ENCODE peak calls at places on chromosome 16, in eight cellular contexts. E is left lung, T is AG10803, K is transverse colon, C is H9, S is AG04450, X is esophagus squamous epithelium, Z is endothelial cell. I is an unnamed sample.

GRCh38 chr16:1363501-1364041 is 11.8 kb downstream of the GNPTG start:
- DNase-seq in E (no peak), T (peak; percentile 21), K (peak; percentile 65), C (peak; percentile 81), S (no peak), X (no peak), Z (peak; percentile 77), I (no peak)

GRCh38 chr16:25097304-25097988 is 14.1 kb upstream of the LCMT1 start:
- DNase-seq in E (no peak), T (peak; percentile 53), K (no peak), C (no peak), S (peak; percentile 41), X (no peak), Z (no peak), I (no peak)

GRCh38 chr16:682493-683395 is 1.4 kb downstream of the JMJD8 start:
- DNase-seq in E (no peak), T (no peak), K (no peak), C (no peak), S (no peak), X (no peak), Z (no peak), I (no peak)

GRCh38 chr16:29816694-29817441 is 916 bp downstream of the PAGR1 start:
- DNase-seq in E (peak; percentile 75), T (peak; percentile 60), K (peak; percentile 73), C (peak; percentile 67), S (no peak), X (no peak), Z (peak; percentile 48), I (no peak)

GRCh38 chr16:75486666-75487313 is 8.5 kb downstream of the CHST6 start:
- DNase-seq in E (no peak), T (no peak), K (no peak), C (no peak), S (no peak), X (no peak), Z (no peak), I (no peak)

GRCh38 chr16:56310685-56311084 is 114.7 kb downstream of the AMFR start:
- DNase-seq in E (no peak), T (no peak), K (no peak), C (no peak), S (no peak), X (no peak), Z (no peak), I (no peak)

GRCh38 chr16:6684076-6684673 is 648.5 kb upstream of the RBFOX1 start:
- DNase-seq in E (no peak), T (no peak), K (peak; percentile 11), C (no peak), S (no peak), X (no peak), Z (peak; percentile 23), I (no peak)

GRCh38 chr16:10385725-10386516 is at the start of gene ATF7IP2:
- DNase-seq in E (peak; percentile 92), T (peak; percentile 71), K (peak; percentile 86), C (peak; percentile 98), S (peak; percentile 59), X (peak; percentile 45), Z (peak; percentile 85), I (peak; percentile 79)

GRCh38 chr16:69773255-69773947 is 11.3 kb downstream of the WWP2 start:
- DNase-seq in E (no peak), T (no peak), K (no peak), C (no peak), S (no peak), X (no peak), Z (no peak), I (no peak)

GRCh38 chr16:10601444-10602401 is 21.3 kb upstream of the EMP2 start:
- DNase-seq in E (peak; percentile 79), T (peak; percentile 31), K (peak; percentile 64), C (no peak), S (no peak), X (no peak), Z (no peak), I (no peak)

GRCh38 chr16:19348578-19349315 is 63.2 kb downstream of the CLEC19A start:
- DNase-seq in E (no peak), T (no peak), K (no peak), C (peak; percentile 77), S (no peak), X (no peak), Z (no peak), I (peak; percentile 89)

GRCh38 chr16:66429290-66429962 is 2.3 kb downstream of the BEAN1 start:
- DNase-seq in E (no peak), T (no peak), K (no peak), C (no peak), S (no peak), X (no peak), Z (no peak), I (no peak)

GRCh38 chr16:87964049-87964448 is 12.8 kb downstream of the BANP start:
- DNase-seq in E (no peak), T (peak; percentile 37), K (no peak), C (no peak), S (no peak), X (no peak), Z (no peak), I (no peak)

GRCh38 chr16:88809676-88810165 is 2.0 kb downstream of the APRT start:
- DNase-seq in E (no peak), T (no peak), K (no peak), C (peak; percentile 39), S (no peak), X (no peak), Z (no peak), I (no peak)

GRCh38 chr16:47029724-47030123 is 56.2 kb upstream of the DNAJA2 start:
- DNase-seq in E (no peak), T (no peak), K (no peak), C (no peak), S (no peak), X (no peak), Z (no peak), I (no peak)

GRCh38 chr16:23745263-23745662 is 9.6 kb upstream of the CHP2 start:
- DNase-seq in E (no peak), T (no peak), K (no peak), C (no peak), S (no peak), X (no peak), Z (no peak), I (no peak)

GRCh38 chr16:10751291-10751697 is 7.7 kb downstream of the NUBP1 start:
- DNase-seq in E (no peak), T (no peak), K (no peak), C (no peak), S (no peak), X (no peak), Z (no peak), I (no peak)

GRCh38 chr16:48052731-48053130 is 103.1 kb downstream of the ABCC12 start:
- DNase-seq in E (no peak), T (no peak), K (no peak), C (no peak), S (no peak), X (no peak), Z (no peak), I (no peak)
- TF ChIP-seq CTCF in E (no peak), T (no peak), K (no peak), C (no peak), S (no peak), X (no peak), Z (no peak), I (no peak)

GRCh38 chr16:86834451-86835035 is 256.2 kb downstream of the FOXL1 start:
- DNase-seq in E (no peak), T (peak; percentile 35), K (no peak), C (peak; percentile 82), S (peak; percentile 71), X (no peak), Z (peak; percentile 30), I (no peak)
- TF ChIP-seq CTCF in E (no peak), T (peak; percentile 38), K (no peak), C (peak; percentile 65), S (peak; percentile 43), X (no peak), Z (no peak), I (peak; percentile 44)

DNA sequence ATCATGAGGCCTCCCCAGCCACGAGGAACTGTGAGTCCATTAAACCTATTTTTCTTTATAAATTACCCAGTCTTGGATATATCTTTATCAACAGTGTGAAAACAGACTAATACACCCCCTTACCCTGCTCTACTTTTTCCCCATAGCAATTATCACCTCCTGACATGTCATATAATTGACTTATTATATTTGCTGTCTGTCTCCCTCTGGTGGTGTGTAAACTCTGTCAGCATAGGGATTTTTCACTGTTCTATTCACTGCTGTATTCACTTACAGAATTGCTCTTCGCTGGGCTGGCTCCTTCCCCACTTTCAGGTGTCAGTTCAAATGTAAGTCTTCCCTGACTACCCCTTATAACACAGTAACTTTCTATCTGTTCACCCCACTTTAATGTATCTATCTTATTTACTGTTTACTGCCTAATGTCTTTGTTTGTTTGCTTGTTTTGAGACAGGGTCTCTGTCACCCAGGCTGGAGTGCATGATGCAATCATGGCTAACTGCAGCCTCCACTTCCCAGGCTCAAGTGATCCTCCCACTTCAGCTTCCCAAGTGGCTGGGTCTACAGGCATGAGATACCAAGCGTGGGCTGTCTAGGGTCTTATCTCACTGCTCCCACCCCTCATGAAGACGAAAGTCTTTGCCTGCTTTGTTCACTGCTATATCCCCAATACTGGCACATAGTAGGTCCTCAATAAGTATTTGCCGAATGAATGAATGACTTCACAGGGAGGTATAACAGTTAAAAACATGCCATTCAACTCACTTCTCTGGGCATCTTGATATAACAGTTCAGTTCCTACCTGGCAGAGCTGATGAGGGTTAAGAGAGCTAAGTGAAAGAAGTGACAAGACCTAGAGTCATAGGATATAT is 52.4 kb upstream of the CDH3 start:
- DNase-seq in E (no peak), T (no peak), K (no peak), C (no peak), S (no peak), X (no peak), Z (no peak), I (no peak)
- TF ChIP-seq CTCF in E (peak; percentile 11), T (no peak), K (peak; percentile 15), C (peak; percentile 54), S (no peak), X (peak; percentile 35), Z (no peak), I (peak; percentile 50)

DNA sequence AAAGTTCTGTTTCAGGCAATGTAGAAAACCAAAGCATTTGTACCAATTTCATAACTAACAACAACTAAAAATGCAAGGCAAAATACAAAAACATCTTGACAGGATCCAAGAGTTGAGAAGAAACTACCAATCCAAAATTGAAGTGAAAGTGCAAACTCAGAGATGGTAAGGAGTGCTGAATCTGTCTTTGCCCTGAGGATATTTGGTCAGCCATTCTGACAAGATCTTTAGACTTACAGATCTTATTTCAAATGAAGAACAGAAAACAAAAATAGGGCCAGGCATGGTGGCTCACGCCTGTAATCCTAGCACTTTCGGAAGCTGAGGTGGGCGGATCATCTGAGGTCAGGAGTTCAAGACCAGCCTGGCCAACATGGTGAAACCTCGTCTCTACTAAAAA is 412.8 kb downstream of the ZFHX3 start:
- DNase-seq in E (no peak), T (no peak), K (no peak), C (no peak), S (no peak), X (no peak), Z (no peak), I (no peak)
- TF ChIP-seq CTCF in E (no peak), T (no peak), K (no peak), C (no peak), S (no peak), X (no peak), Z (no peak), I (no peak)

GRCh38 chr16:71746442-71747046 is 22.0 kb upstream of the PHLPP2 start:
- DNase-seq in E (no peak), T (peak; percentile 50), K (no peak), C (no peak), S (no peak), X (no peak), Z (no peak), I (no peak)
- TF ChIP-seq CTCF in E (peak; percentile 49), T (peak; percentile 83), K (peak; percentile 72), C (peak; percentile 80), S (peak; percentile 75), X (peak; percentile 51), Z (peak; percentile 62), I (peak; percentile 85)